ENCODE peak calls at places on chromosomes 6 and 20, in four cellular contexts. Y, R, A and N are unnamed samples.

GRCh38 chr6:111871207-111871606 is 2.0 kb downstream of the FYN start:
- DNase-seq in Y (no peak), A (peak), R (no peak), N (peak)

GRCh38 chr20:57930328-57930727 is 220.5 kb upstream of the PMEPA1 start:
- DNase-seq in Y (no peak), A (no peak), R (no peak), N (no peak)

GRCh38 chr6:21946298-21946783 is 350.5 kb downstream of the PRL start:
- DNase-seq in A (peak), Y (no peak), R (no peak), N (no peak)

GRCh38 chr20:43564455-43564854 is 5.6 kb downstream of the SGK2 start:
- DNase-seq in A (no peak), Y (no peak), R (no peak), N (no peak)

GRCh38 chr6:35776364-35777215 is at the start of gene CLPSL2:
- DNase-seq in R (peak), Y (no peak), A (peak), N (no peak)

GRCh38 chr6:147695819-147696218 is 187.3 kb downstream of the SAMD5 start:
- DNase-seq in Y (no peak), R (no peak), A (no peak), N (no peak)

GRCh38 chr6:3094815-3095214 is 23.7 kb upstream of the BPHL start:
- DNase-seq in R (no peak), Y (no peak), A (no peak), N (no peak)

GRCh38 chr6:126268087-126268486 is 71.8 kb upstream of the CENPW start:
- DNase-seq in A (no peak), R (no peak), Y (no peak), N (peak)

GRCh38 chr20:62227977-62228958 is 8.2 kb upstream of the HRH3 start:
- DNase-seq in R (peak), A (no peak), Y (no peak), N (no peak)

GRCh38 chr6:112931835-112932234 is 584.7 kb downstream of the RFPL4B start:
- DNase-seq in Y (no peak), R (no peak), A (peak), N (no peak)

GRCh38 chr6:33895296-33895695 is 91.5 kb upstream of the MLN start:
- DNase-seq in A (no peak), Y (no peak), R (no peak), N (no peak)

GRCh38 chr6:2999005-2999620 is 581 bp upstream of the NQO2 start:
- DNase-seq in R (no peak), Y (peak), A (peak), N (no peak)

GRCh38 chr6:134516582-134516981 is 198.7 kb upstream of the SGK1 start:
- DNase-seq in R (no peak), Y (no peak), A (peak), N (no peak)

GRCh38 chr20:52201395-52201794 is 9.8 kb upstream of the ZFP64 start:
- DNase-seq in Y (no peak), R (no peak), A (no peak), N (no peak)

GRCh38 chr6:130183271-130184222 is 39.2 kb downstream of the SAMD3 start:
- DNase-seq in A (no peak), Y (no peak), R (no peak), N (no peak)

GRCh38 chr20:49880177-49880576 is 35.2 kb downstream of the SPATA2 start:
- DNase-seq in A (peak), R (no peak), Y (no peak), N (no peak)

GRCh38 chr20:57941572-57942381 is 232.0 kb upstream of the PMEPA1 start:
- DNase-seq in R (no peak), A (no peak), Y (no peak), N (no peak)

GRCh38 chr6:23228439-23229024 is 659.2 kb downstream of the HDGFL1 start:
- DNase-seq in A (no peak), R (no peak), Y (no peak), N (no peak)

GRCh38 chr6:26240981-26241770 is 123.8 kb upstream of the BTN3A2 start:
- DNase-seq in A (peak), Y (no peak), R (peak), N (no peak)

GRCh38 chr6:46684771-46685170 is 2.9 kb upstream of the TDRD6 start:
- DNase-seq in Y (no peak), A (peak), R (no peak), N (no peak)

GRCh38 chr6:34275128-34275804 is 26.5 kb upstream of the SMIM29 start:
- DNase-seq in Y (no peak), R (no peak), A (no peak), N (no peak)

GRCh38 chr6:158285321-158285960 is 26.8 kb upstream of the TULP4 start:
- DNase-seq in R (no peak), Y (no peak), A (no peak), N (no peak)

DNA sequence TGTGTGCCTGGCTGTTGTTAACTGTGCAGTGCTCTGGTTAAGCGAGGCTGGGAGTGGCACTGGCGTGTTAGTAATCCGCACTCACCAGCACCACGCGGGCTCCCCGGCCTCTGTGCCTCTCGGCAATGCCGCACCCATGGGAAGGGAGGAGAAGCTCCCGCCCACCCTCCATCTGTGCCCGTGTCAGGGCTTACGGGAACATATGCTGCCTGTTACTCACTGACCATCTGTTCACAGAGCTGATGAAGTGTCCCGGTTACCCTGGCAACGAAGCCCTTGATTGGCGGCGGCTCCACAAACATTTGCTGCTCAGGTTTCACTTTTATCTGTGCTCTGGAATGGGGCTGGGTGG is 114.7 kb downstream of the PSMB1 start:
- DNase-seq in R (peak), Y (no peak), A (peak), N (peak)
- TF ChIP-seq CTCF in R (no peak), Y (no peak), A (no peak), N (no peak)

GRCh38 chr20:6184086-6184485 is 61.3 kb upstream of the FERMT1 start:
- DNase-seq in Y (no peak), A (no peak), R (peak), N (no peak)
- TF ChIP-seq CTCF in Y (no peak), A (peak), R (no peak), N (no peak)

GRCh38 chr6:48085131-48085741 is 25.8 kb downstream of the PTCHD4 start:
- DNase-seq in R (no peak), A (no peak), Y (no peak), N (no peak)

GRCh38 chr6:48086187-48086586 is 24.8 kb downstream of the PTCHD4 start:
- DNase-seq in A (no peak), R (no peak), Y (no peak), N (no peak)

GRCh38 chr6:48092550-48093217 is 18.3 kb downstream of the PTCHD4 start:
- DNase-seq in A (no peak), R (no peak), Y (no peak), N (no peak)

GRCh38 chr6:48084201-48084600 is 26.8 kb downstream of the PTCHD4 start:
- DNase-seq in R (no peak), A (peak), Y (no peak), N (no peak)

GRCh38 chr6:48087448-48087847 is 23.5 kb downstream of the PTCHD4 start:
- DNase-seq in A (peak), Y (no peak), R (no peak), N (no peak)
- TF ChIP-seq CTCF in A (peak), Y (no peak), R (no peak), N (peak)

DNA sequence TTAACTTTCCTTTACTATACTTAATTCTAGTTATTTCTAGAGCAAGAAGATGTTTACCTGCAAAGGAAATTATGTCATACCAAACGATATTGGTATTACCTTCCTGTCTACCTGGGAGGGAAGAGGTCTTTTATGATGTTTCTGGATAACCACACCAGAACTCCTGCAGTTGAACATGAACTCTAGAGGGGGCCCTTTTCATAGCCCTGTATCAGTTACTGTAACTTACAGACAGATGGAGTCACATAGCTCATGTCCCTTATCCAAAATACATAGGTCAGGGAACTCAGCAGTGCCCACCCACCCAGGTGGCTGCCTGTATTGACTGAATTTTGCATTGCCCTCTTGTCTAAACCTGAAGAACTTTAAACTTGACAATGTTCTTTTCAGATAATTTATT is 35.1 kb upstream of the MYL9 start:
- DNase-seq in Y (no peak), R (no peak), A (peak), N (no peak)
- TF ChIP-seq CTCF in Y (peak), R (no peak), A (peak), N (peak)

GRCh38 chr6:110534731-110535164 is 58.3 kb upstream of the SLC22A16 start:
- DNase-seq in R (no peak), Y (no peak), A (peak), N (no peak)
- TF ChIP-seq CTCF in R (no peak), Y (no peak), A (no peak), N (peak)

GRCh38 chr6:149190228-149190831 is 127.2 kb upstream of the TAB2 start:
- DNase-seq in Y (peak), R (peak), A (peak), N (no peak)
- TF ChIP-seq CTCF in Y (peak), R (peak), A (peak), N (peak)

GRCh38 chr6:5379647-5380242 is 118.4 kb downstream of the FARS2 start:
- DNase-seq in A (peak), Y (no peak), R (no peak), N (peak)
- TF ChIP-seq CTCF in A (peak), Y (peak), R (no peak), N (peak)